ENCODE peak calls at places on chromosomes 1 and 21, in four cellular contexts. X is NB4, N is neuronal stem cell, D is brain microvascular endothelial cell. H is an unnamed sample.

GRCh38 chr1:153789478-153790148 is 14.4 kb downstream of the SLC27A3 start:
- DNase-seq in N (no peak), X (no peak), D (no peak), H (no peak)

GRCh38 chr1:219113261-219113660 is 60.4 kb upstream of the LYPLAL1 start:
- DNase-seq in X (no peak), N (no peak), D (no peak), H (no peak)

GRCh38 chr1:27253611-27254010 is 19.2 kb downstream of the WDTC1 start:
- DNase-seq in D (no peak), X (no peak), N (no peak), H (no peak)

GRCh38 chr1:65992160-65993046 is 199.7 kb downstream of the PDE4B start:
- DNase-seq in X (no peak), N (no peak), D (no peak), H (peak)

GRCh38 chr1:235011599-235012435 is 116.8 kb downstream of the TOMM20 start:
- DNase-seq in X (peak), N (no peak), D (peak), H (peak)

GRCh38 chr1:208475951-208476824 is 232.0 kb upstream of the PLXNA2 start:
- DNase-seq in D (no peak), N (peak), X (no peak), H (peak)

GRCh38 chr1:221337106-221337505 is 404.8 kb downstream of the DUSP10 start:
- DNase-seq in N (no peak), D (no peak), X (no peak), H (no peak)

GRCh38 chr21:41684381-41685245 is 82.2 kb downstream of the RIPK4 start:
- DNase-seq in X (no peak), N (no peak), D (peak), H (no peak)

GRCh38 chr1:112840631-112841624 is 115.1 kb downstream of the SLC16A1 start:
- DNase-seq in N (no peak), X (peak), D (no peak), H (no peak)

GRCh38 chr1:159916240-159917051 is 8.9 kb downstream of the TAGLN2 start:
- DNase-seq in D (peak), N (peak), X (no peak), H (peak)

GRCh38 chr21:44466351-44466954 is 11.1 kb downstream of the LRRC3 start:
- DNase-seq in X (no peak), N (no peak), D (no peak), H (no peak)

GRCh38 chr1:95974586-95974985 is 740.6 kb downstream of the RWDD3 start:
- DNase-seq in X (no peak), N (no peak), D (no peak), H (no peak)